ENCODE peak calls at places on chromosomes 5 and 9, in four cellular contexts. V is fibroblast of mammary gland; K is CD4-positive, alpha-beta T cell; M is activated CD8-positive, alpha-beta T cell treated with anti-CD3 and anti-CD28 coated beads for 36 hours. H is an unnamed sample.

GRCh38 chr5:93192107-93192506 is 388.9 kb downstream of the NR2F1-AS1 start:
- DNase-seq in V (peak; percentile 92), K (no peak), M (no peak), H (no peak)

GRCh38 chr5:103424008-103424407 is 138.6 kb downstream of the NUDT12 start:
- DNase-seq in V (peak; percentile 24), K (no peak), M (no peak), H (no peak)

GRCh38 chr5:94993501-94993900 is 291.4 kb downstream of the MCTP1 start:
- DNase-seq in V (no peak), K (no peak), M (no peak), H (no peak)

GRCh38 chr5:14183187-14183939 is 40.2 kb downstream of the TRIO start:
- DNase-seq in V (peak; percentile 53), K (no peak), M (no peak), H (no peak)

GRCh38 chr5:68216737-68217231 is 1.2 kb downstream of the PIK3R1 start:
- DNase-seq in V (no peak), K (no peak), M (no peak), H (peak; percentile 60)

GRCh38 chr9:81552571-81552970 is 136.8 kb downstream of the TLE1 start:
- DNase-seq in V (no peak), K (no peak), M (no peak), H (no peak)

GRCh38 chr5:167639213-167639612 is 652.2 kb upstream of the WWC1 start:
- DNase-seq in V (peak; percentile 79), K (no peak), M (no peak), H (no peak)

GRCh38 chr5:110169461-110169860 is 479.7 kb downstream of the MAN2A1 start:
- DNase-seq in V (no peak), K (no peak), M (no peak), H (no peak)

GRCh38 chr5:91277840-91278239 is 105.3 kb downstream of the ARRDC3 start:
- DNase-seq in V (no peak), K (no peak), M (no peak), H (no peak)

GRCh38 chr5:16812911-16813310 is 123.2 kb downstream of the MYO10 start:
- DNase-seq in V (peak; percentile 33), K (no peak), M (no peak), H (no peak)

GRCh38 chr9:133153227-133154096 is 10.3 kb downstream of the GBGT1 start:
- DNase-seq in V (no peak), K (no peak), M (no peak), H (no peak)

GRCh38 chr5:20678386-20678785 is 690.4 kb upstream of the CDH18 start:
- DNase-seq in V (no peak), K (no peak), M (no peak), H (no peak)

GRCh38 chr5:9104576-9105339 is 441.1 kb downstream of the SEMA5A start:
- DNase-seq in V (peak; percentile 24), K (no peak), M (no peak), H (no peak)

GRCh38 chr9:125521462-125522327 is 185.3 kb downstream of the MAPKAP1 start:
- DNase-seq in V (peak; percentile 98), K (no peak), M (peak; percentile 64), H (peak; percentile 23)

GRCh38 chr5:37247036-37247435 is 2.1 kb downstream of the CPLANE1 start:
- DNase-seq in V (peak; percentile 5), K (no peak), M (no peak), H (no peak)

GRCh38 chr9:136507221-136507991 is 24.6 kb upstream of the SEC16A start:
- DNase-seq in V (no peak), K (no peak), M (no peak), H (no peak)

GRCh38 chr5:92904021-92904420 is 677.0 kb downstream of the NR2F1-AS1 start:
- DNase-seq in V (no peak), K (no peak), M (no peak), H (no peak)

GRCh38 chr5:142743677-142744441 is 26.3 kb upstream of the ARHGAP26 start:
- DNase-seq in V (peak; percentile 62), K (no peak), M (no peak), H (no peak)

GRCh38 chr5:38650540-38651275 is 94.3 kb upstream of the LIFR start:
- DNase-seq in V (peak; percentile 50), K (no peak), M (no peak), H (no peak)

GRCh38 chr9:114786251-114786650 is 19.6 kb downstream of the TNFSF15 start:
- DNase-seq in V (peak; percentile 28), K (no peak), M (no peak), H (no peak)

GRCh38 chr9:106717686-106718085 is 145.3 kb upstream of the ZNF462 start:
- DNase-seq in V (peak; percentile 72), K (no peak), M (no peak), H (no peak)

GRCh38 chr5:154589511-154589910 is 111.5 kb upstream of the HAND1 start:
- DNase-seq in V (no peak), K (no peak), M (no peak), H (no peak)

GRCh38 chr5:10513501-10514442 is 50.1 kb upstream of the ANKRD33B start:
- DNase-seq in V (peak; percentile 88), K (no peak), M (no peak), H (no peak)

DNA sequence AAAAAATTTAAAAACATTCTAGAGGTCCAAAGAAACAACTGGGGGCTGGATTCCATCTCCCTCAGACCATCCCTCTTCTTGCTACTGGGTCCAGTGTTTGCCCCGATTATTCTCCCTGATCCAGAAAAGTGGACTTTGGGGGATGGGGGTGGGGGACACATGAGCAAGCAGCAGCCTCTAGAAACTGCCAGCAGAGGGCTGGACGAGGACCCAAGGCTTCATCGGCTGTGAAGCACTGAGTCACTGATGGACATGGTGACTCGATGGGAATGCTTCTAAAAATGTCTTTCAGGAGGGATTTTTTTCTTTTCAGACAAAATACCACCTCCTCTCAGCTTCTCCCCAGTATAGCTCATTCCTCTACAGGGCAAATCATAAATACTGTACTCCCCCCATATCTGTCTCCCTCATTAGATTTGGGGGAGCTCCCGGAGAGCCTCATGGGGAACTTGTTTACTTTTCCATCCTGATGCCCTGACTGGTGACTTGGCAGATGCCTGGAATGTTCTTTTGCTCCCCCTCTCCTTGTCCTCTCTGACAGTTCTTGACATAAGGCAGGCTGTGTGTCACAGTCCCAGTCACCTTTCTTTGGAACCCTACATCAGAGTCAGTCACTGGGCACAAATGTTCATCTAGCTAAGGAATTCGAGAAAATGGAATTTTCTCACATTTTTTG is 67.2 kb upstream of the STC2 start:
- DNase-seq in V (peak; percentile 71), K (no peak), M (no peak), H (no peak)
- TF ChIP-seq CTCF in V (peak; percentile 57), K (no peak), M (no peak), H (no peak)

GRCh38 chr9:137550958-137551655 is 572 bp upstream of the MRPL41 start:
- DNase-seq in V (peak; percentile 64), K (no peak), M (no peak), H (no peak)
- TF ChIP-seq CTCF in V (no peak), K (peak; percentile 12), M (peak; percentile 49), H (peak; percentile 53)

DNA sequence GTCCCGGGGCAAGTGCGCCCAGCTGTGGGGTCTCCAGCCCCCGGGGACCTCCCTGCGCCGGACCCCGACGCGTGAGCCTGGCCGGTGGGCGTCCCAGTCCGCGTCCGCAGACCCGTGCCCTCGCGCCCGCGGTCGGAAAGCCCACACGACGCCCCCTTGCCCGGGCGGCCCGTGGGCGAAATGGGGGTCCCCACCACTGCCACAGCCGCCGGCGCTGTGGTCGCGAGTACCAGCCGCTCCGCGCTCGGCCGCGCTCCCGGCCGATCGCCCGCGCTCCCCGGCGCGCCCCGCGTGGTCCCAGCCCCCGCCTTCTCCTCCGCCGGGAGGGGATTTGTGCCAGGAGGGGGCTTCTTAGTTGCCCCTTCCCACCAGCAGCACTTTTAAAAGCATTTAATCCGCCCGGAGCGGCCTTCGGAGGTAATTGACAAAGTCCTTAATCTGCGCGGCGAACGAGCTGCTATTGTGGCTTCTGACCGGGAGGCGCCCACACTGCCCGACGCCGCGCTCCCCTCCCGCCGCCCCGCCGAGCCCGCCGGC is 426 bp upstream of the FIBCD1 start:
- DNase-seq in V (no peak), K (no peak), M (peak; percentile 14), H (peak; percentile 74)
- TF ChIP-seq CTCF in V (no peak), K (no peak), M (no peak), H (no peak)

GRCh38 chr5:133840168-133840567 is 128.3 kb downstream of the C5orf15 start:
- DNase-seq in V (no peak), K (no peak), M (no peak), H (no peak)

GRCh38 chr5:133839721-133840120 is 128.7 kb downstream of the C5orf15 start:
- DNase-seq in V (no peak), K (no peak), M (no peak), H (no peak)

GRCh38 chr5:133839090-133839489 is 129.3 kb downstream of the C5orf15 start:
- DNase-seq in V (no peak), K (no peak), M (no peak), H (no peak)

GRCh38 chr5:133841831-133842750 is 126.3 kb downstream of the C5orf15 start:
- DNase-seq in V (no peak), K (no peak), M (no peak), H (no peak)

DNA sequence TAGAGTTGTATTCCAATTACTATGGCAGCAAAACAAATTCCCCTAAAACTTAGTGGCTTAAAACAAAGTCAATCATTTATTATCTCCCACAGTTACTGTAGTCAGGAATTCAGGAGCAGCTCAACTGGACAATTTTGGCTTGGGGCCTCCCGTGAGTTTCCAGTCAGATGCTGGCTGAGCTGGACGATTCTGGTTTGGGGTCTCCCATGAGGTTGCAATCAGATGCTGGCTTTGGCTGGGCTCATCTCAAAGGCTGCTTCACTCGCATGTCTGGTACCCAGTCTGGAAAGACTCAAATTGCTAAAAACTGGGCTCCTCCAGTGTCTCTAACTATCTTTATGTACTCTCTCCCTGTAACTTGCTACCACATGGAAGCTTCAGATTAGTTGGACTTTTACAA is 130.1 kb downstream of the C5orf15 start:
- DNase-seq in V (no peak), K (no peak), M (no peak), H (no peak)
- TF ChIP-seq CTCF in V (no peak), K (no peak), M (no peak), H (no peak)

GRCh38 chr5:139843991-139844390 is 48.4 kb downstream of the PSD2 start:
- DNase-seq in V (no peak), K (no peak), M (no peak), H (peak; percentile 69)

GRCh38 chr5:139842321-139842720 is 46.7 kb downstream of the PSD2 start:
- DNase-seq in V (no peak), K (no peak), M (no peak), H (no peak)

GRCh38 chr5:139845846-139846681 is 50.5 kb downstream of the PSD2 start:
- DNase-seq in V (no peak), K (no peak), M (no peak), H (no peak)

GRCh38 chr5:139847091-139847490 is 51.5 kb downstream of the PSD2 start:
- DNase-seq in V (no peak), K (no peak), M (no peak), H (no peak)

GRCh38 chr5:139844472-139845145 is 49.0 kb downstream of the PSD2 start:
- DNase-seq in V (peak; percentile 67), K (peak; percentile 58), M (peak; percentile 93), H (peak; percentile 88)
- TF ChIP-seq CTCF in V (peak; percentile 89), K (peak; percentile 70), M (peak; percentile 91), H (peak; percentile 90)

DNA sequence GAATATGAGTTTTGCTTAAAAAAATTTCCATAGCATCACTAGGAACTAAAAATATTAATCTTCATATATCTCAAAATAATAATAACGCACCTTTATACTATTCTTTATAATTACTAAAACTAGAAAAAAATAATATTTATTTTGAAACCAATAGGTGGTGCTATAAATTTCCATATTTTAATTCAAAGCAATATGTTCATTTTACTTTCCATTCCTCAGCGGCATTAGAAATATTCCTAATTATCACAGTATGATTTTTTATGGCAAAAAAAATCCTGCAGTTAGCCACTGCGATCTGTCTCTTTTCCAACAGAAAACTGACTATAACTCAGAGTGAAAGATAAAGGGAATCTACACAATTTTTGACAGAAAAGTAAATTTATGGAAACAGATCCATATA is 167.4 kb upstream of the MPDZ start:
- DNase-seq in V (no peak), K (no peak), M (no peak), H (no peak)
- TF ChIP-seq CTCF in V (no peak), K (no peak), M (no peak), H (no peak)

GRCh38 chr9:108850293-108850897 is 5.4 kb downstream of the ACTL7B start:
- DNase-seq in V (peak; percentile 45), K (no peak), M (no peak), H (no peak)
- TF ChIP-seq CTCF in V (peak; percentile 39), K (no peak), M (no peak), H (peak; percentile 42)

H was measured in GM13977.